ENCODE peak calls at places on chromosomes 3 and 15, in seven cellular contexts. One of them, this sample, is unnamed.

GRCh38 chr3:15326673-15327072 is 5.7 kb downstream of the SH3BP5 start:
- DNase-seq in GM12878: no peak
- DNase-seq in K562: no peak
- DNase-seq in HCT116: no peak
- DNase-seq in IMR-90: no peak
- DNase-seq in HepG2: no peak
- DNase-seq in H1: no peak
- DNase-seq in this sample: no peak

GRCh38 chr3:12247411-12247810 is 41.5 kb upstream of the PPARG start:
- DNase-seq in GM12878: no peak
- DNase-seq in K562: no peak
- DNase-seq in HCT116: no peak
- DNase-seq in IMR-90: no peak
- DNase-seq in HepG2: no peak
- DNase-seq in H1: no peak
- DNase-seq in this sample: no peak

GRCh38 chr15:23644829-23645228 is 2.8 kb downstream of the MAGEL2 start:
- DNase-seq in GM12878: no peak
- DNase-seq in K562: no peak
- DNase-seq in HCT116: no peak
- DNase-seq in IMR-90: no peak
- DNase-seq in HepG2: no peak
- DNase-seq in H1: no peak
- DNase-seq in this sample: no peak

GRCh38 chr3:134373942-134374790 is at the start of gene AMOTL2:
- DNase-seq in GM12878: no peak
- DNase-seq in K562: peak; percentile 31
- DNase-seq in HCT116: peak; percentile 87
- DNase-seq in IMR-90: peak; percentile 97
- DNase-seq in HepG2: peak; percentile 89
- DNase-seq in H1: peak; percentile 92
- DNase-seq in this sample: peak; percentile 90

GRCh38 chr15:100818927-100819326 is 60.7 kb upstream of the ALDH1A3 start:
- DNase-seq in GM12878: no peak
- DNase-seq in K562: no peak
- DNase-seq in HCT116: no peak
- DNase-seq in IMR-90: peak; percentile 72
- DNase-seq in HepG2: no peak
- DNase-seq in H1: no peak
- DNase-seq in this sample: peak; percentile 42

GRCh38 chr15:56327721-56328502 is 37.3 kb upstream of the TEX9 start:
- DNase-seq in GM12878: no peak
- DNase-seq in K562: no peak
- DNase-seq in HCT116: no peak
- DNase-seq in IMR-90: no peak
- DNase-seq in HepG2: no peak
- DNase-seq in H1: no peak
- DNase-seq in this sample: no peak

GRCh38 chr15:100867476-100867875 is 12.2 kb upstream of the ALDH1A3 start:
- DNase-seq in GM12878: no peak
- DNase-seq in K562: no peak
- DNase-seq in HCT116: no peak
- DNase-seq in IMR-90: no peak
- DNase-seq in HepG2: no peak
- DNase-seq in H1: no peak
- DNase-seq in this sample: no peak

GRCh38 chr3:48765376-48765775 is 48.4 kb upstream of the IP6K2 start:
- DNase-seq in GM12878: no peak
- DNase-seq in K562: no peak
- DNase-seq in HCT116: no peak
- DNase-seq in IMR-90: no peak
- DNase-seq in HepG2: peak; percentile 18
- DNase-seq in H1: no peak
- DNase-seq in this sample: peak; percentile 18

GRCh38 chr15:83282141-83282540 is 2.3 kb downstream of the BNC1 start:
- DNase-seq in GM12878: no peak
- DNase-seq in K562: no peak
- DNase-seq in HCT116: no peak
- DNase-seq in IMR-90: no peak
- DNase-seq in HepG2: no peak
- DNase-seq in H1: no peak
- DNase-seq in this sample: no peak

GRCh38 chr3:184565421-184566211 is 4.0 kb downstream of the EPHB3 start:
- DNase-seq in GM12878: no peak
- DNase-seq in K562: no peak
- DNase-seq in HCT116: peak; percentile 60
- DNase-seq in IMR-90: peak; percentile 90
- DNase-seq in HepG2: no peak
- DNase-seq in H1: no peak
- DNase-seq in this sample: no peak

GRCh38 chr3:139935866-139936817 is 1.2 kb downstream of the CLSTN2 start:
- DNase-seq in GM12878: no peak
- DNase-seq in K562: no peak
- DNase-seq in HCT116: no peak
- DNase-seq in IMR-90: no peak
- DNase-seq in HepG2: no peak
- DNase-seq in H1: peak; percentile 64
- DNase-seq in this sample: no peak

GRCh38 chr15:49898575-49899283 is 220.3 kb downstream of the ATP8B4 start:
- DNase-seq in GM12878: no peak
- DNase-seq in K562: no peak
- DNase-seq in HCT116: no peak
- DNase-seq in IMR-90: no peak
- DNase-seq in HepG2: no peak
- DNase-seq in H1: no peak
- DNase-seq in this sample: no peak

GRCh38 chr3:124117486-124117885 is 125.6 kb upstream of the ROPN1 start:
- DNase-seq in GM12878: no peak
- DNase-seq in K562: no peak
- DNase-seq in HCT116: no peak
- DNase-seq in IMR-90: peak; percentile 82
- DNase-seq in HepG2: no peak
- DNase-seq in H1: no peak
- DNase-seq in this sample: no peak

GRCh38 chr3:100348727-100349126 is 14.2 kb downstream of the NIT2 start:
- DNase-seq in GM12878: no peak
- DNase-seq in K562: no peak
- DNase-seq in HCT116: no peak
- DNase-seq in IMR-90: no peak
- DNase-seq in HepG2: no peak
- DNase-seq in H1: no peak
- DNase-seq in this sample: no peak

GRCh38 chr3:194713299-194714121 is 27.8 kb downstream of the FAM43A start:
- DNase-seq in GM12878: no peak
- DNase-seq in K562: no peak
- DNase-seq in HCT116: no peak
- DNase-seq in IMR-90: no peak
- DNase-seq in HepG2: no peak
- DNase-seq in H1: no peak
- DNase-seq in this sample: no peak

GRCh38 chr3:43865887-43866528 is 175.3 kb downstream of the ABHD5 start:
- DNase-seq in GM12878: no peak
- DNase-seq in K562: no peak
- DNase-seq in HCT116: no peak
- DNase-seq in IMR-90: no peak
- DNase-seq in HepG2: no peak
- DNase-seq in H1: peak; percentile 30
- DNase-seq in this sample: no peak

GRCh38 chr15:52808996-52809395 is 18.9 kb upstream of the ONECUT1 start:
- DNase-seq in GM12878: no peak
- DNase-seq in K562: no peak
- DNase-seq in HCT116: no peak
- DNase-seq in IMR-90: no peak
- DNase-seq in HepG2: no peak
- DNase-seq in H1: no peak
- DNase-seq in this sample: no peak

GRCh38 chr15:24858737-24859601 is 95.8 kb upstream of the SNRPN start:
- DNase-seq in GM12878: no peak
- DNase-seq in K562: no peak
- DNase-seq in HCT116: no peak
- DNase-seq in IMR-90: peak; percentile 78
- DNase-seq in HepG2: no peak
- DNase-seq in H1: no peak
- DNase-seq in this sample: no peak

GRCh38 chr15:37682304-37682703 is 252.1 kb upstream of the TMCO5A start:
- DNase-seq in GM12878: no peak
- DNase-seq in K562: no peak
- DNase-seq in HCT116: peak; percentile 16
- DNase-seq in IMR-90: peak; percentile 27
- DNase-seq in HepG2: peak; percentile 5
- DNase-seq in H1: no peak
- DNase-seq in this sample: peak; percentile 2

GRCh38 chr3:59866076-59866475 is 816.3 kb upstream of the CFAP20DC start:
- DNase-seq in GM12878: no peak
- DNase-seq in K562: no peak
- DNase-seq in HCT116: no peak
- DNase-seq in IMR-90: no peak
- DNase-seq in HepG2: no peak
- DNase-seq in H1: no peak
- DNase-seq in this sample: no peak

GRCh38 chr15:100043069-100043641 is 298.6 kb downstream of the ADAMTS17 start:
- DNase-seq in GM12878: no peak
- DNase-seq in K562: no peak
- DNase-seq in HCT116: peak; percentile 33
- DNase-seq in IMR-90: peak; percentile 57
- DNase-seq in HepG2: no peak
- DNase-seq in H1: no peak
- DNase-seq in this sample: peak; percentile 42

GRCh38 chr15:27449041-27449440 is 478.1 kb downstream of the GABRG3 start:
- DNase-seq in GM12878: no peak
- DNase-seq in K562: no peak
- DNase-seq in HCT116: no peak
- DNase-seq in IMR-90: no peak
- DNase-seq in HepG2: no peak
- DNase-seq in H1: no peak
- DNase-seq in this sample: no peak

GRCh38 chr3:153756816-153757215 is 364.4 kb upstream of the ARHGEF26 start:
- DNase-seq in GM12878: no peak
- DNase-seq in K562: no peak
- DNase-seq in HCT116: no peak
- DNase-seq in IMR-90: no peak
- DNase-seq in HepG2: no peak
- DNase-seq in H1: no peak
- DNase-seq in this sample: no peak

GRCh38 chr3:7367968-7368367 is 507.1 kb downstream of the GRM7 start:
- DNase-seq in GM12878: no peak
- DNase-seq in K562: no peak
- DNase-seq in HCT116: no peak
- DNase-seq in IMR-90: no peak
- DNase-seq in HepG2: no peak
- DNase-seq in H1: no peak
- DNase-seq in this sample: no peak

GRCh38 chr3:168183774-168184173 is 88.0 kb upstream of the GOLIM4 start:
- DNase-seq in GM12878: no peak
- DNase-seq in K562: no peak
- DNase-seq in HCT116: no peak
- DNase-seq in IMR-90: no peak
- DNase-seq in HepG2: no peak
- DNase-seq in H1: no peak
- DNase-seq in this sample: no peak

GRCh38 chr15:74901612-74902063 is 5.0 kb downstream of the FAM219B start:
- DNase-seq in GM12878: no peak
- DNase-seq in K562: peak; percentile 71
- DNase-seq in HCT116: no peak
- DNase-seq in IMR-90: peak; percentile 46
- DNase-seq in HepG2: peak; percentile 49
- DNase-seq in H1: peak; percentile 79
- DNase-seq in this sample: peak; percentile 91

GRCh38 chr3:13215940-13216546 is 142.8 kb upstream of the IQSEC1 start:
- DNase-seq in GM12878: no peak
- DNase-seq in K562: no peak
- DNase-seq in HCT116: peak; percentile 31
- DNase-seq in IMR-90: peak; percentile 53
- DNase-seq in HepG2: peak; percentile 27
- DNase-seq in H1: no peak
- DNase-seq in this sample: peak; percentile 68

GRCh38 chr3:51434746-51435323 is 43.8 kb downstream of the RBM15B start:
- DNase-seq in GM12878: peak; percentile 5
- DNase-seq in K562: peak; percentile 52
- DNase-seq in HCT116: peak; percentile 38
- DNase-seq in IMR-90: peak; percentile 41
- DNase-seq in HepG2: peak; percentile 48
- DNase-seq in H1: peak; percentile 54
- DNase-seq in this sample: peak; percentile 65

GRCh38 chr15:78750566-78750965 is 60.7 kb downstream of the ADAMTS7 start:
- DNase-seq in GM12878: no peak
- DNase-seq in K562: no peak
- DNase-seq in HCT116: no peak
- DNase-seq in IMR-90: no peak
- DNase-seq in HepG2: no peak
- DNase-seq in H1: no peak
- DNase-seq in this sample: no peak
- TF ChIP-seq CEBPB in GM12878: no peak
- TF ChIP-seq CEBPB in K562: no peak
- TF ChIP-seq CEBPB in HCT116: no peak
- TF ChIP-seq CEBPB in IMR-90: no peak
- TF ChIP-seq CEBPB in HepG2: no peak
- TF ChIP-seq CEBPB in H1: no peak
- TF ChIP-seq CEBPB in this sample: no peak

GRCh38 chr3:112321867-112322652 is 10.9 kb upstream of the CD200 start:
- DNase-seq in GM12878: no peak
- DNase-seq in K562: no peak
- DNase-seq in HCT116: no peak
- DNase-seq in IMR-90: no peak
- DNase-seq in HepG2: peak; percentile 11
- DNase-seq in H1: no peak
- DNase-seq in this sample: no peak
- TF ChIP-seq CEBPB in GM12878: no peak
- TF ChIP-seq CEBPB in K562: no peak
- TF ChIP-seq CEBPB in HCT116: no peak
- TF ChIP-seq CEBPB in IMR-90: no peak
- TF ChIP-seq CEBPB in HepG2: no peak
- TF ChIP-seq CEBPB in H1: no peak
- TF ChIP-seq CEBPB in this sample: no peak

GRCh38 chr15:44536298-44536961 is 517 bp upstream of the EIF3J start:
- DNase-seq in GM12878: no peak
- DNase-seq in K562: peak; percentile 86
- DNase-seq in HCT116: peak; percentile 64
- DNase-seq in IMR-90: peak; percentile 68
- DNase-seq in HepG2: peak; percentile 77
- DNase-seq in H1: peak; percentile 92
- DNase-seq in this sample: no peak
- TF ChIP-seq CEBPB in GM12878: no peak
- TF ChIP-seq CEBPB in K562: no peak
- TF ChIP-seq CEBPB in HCT116: no peak
- TF ChIP-seq CEBPB in IMR-90: no peak
- TF ChIP-seq CEBPB in HepG2: no peak
- TF ChIP-seq CEBPB in H1: no peak
- TF ChIP-seq CEBPB in this sample: no peak

GRCh38 chr3:29694783-29695182 is 413.9 kb downstream of the RBMS3 start:
- DNase-seq in GM12878: no peak
- DNase-seq in K562: no peak
- DNase-seq in HCT116: peak; percentile 42
- DNase-seq in IMR-90: peak; percentile 92
- DNase-seq in HepG2: peak; percentile 3
- DNase-seq in H1: no peak
- DNase-seq in this sample: peak; percentile 85
- TF ChIP-seq CEBPB in GM12878: no peak
- TF ChIP-seq CEBPB in K562: no peak
- TF ChIP-seq CEBPB in HCT116: peak; percentile 47
- TF ChIP-seq CEBPB in IMR-90: peak; percentile 60
- TF ChIP-seq CEBPB in HepG2: no peak
- TF ChIP-seq CEBPB in H1: no peak
- TF ChIP-seq CEBPB in this sample: peak; percentile 88

This sample was measured in A549.